ENCODE peak calls at places on chromosomes 5 and 9, in four cellular contexts. One of them, this sample, is unnamed.

GRCh38 chr9:114487607-114488300 is 17.5 kb downstream of the WHRN start:
- DNase-seq in Caki2: peak
- DNase-seq in RKO: peak
- DNase-seq in GM12865: peak
- DNase-seq in this sample: peak

GRCh38 chr9:113588936-113589335 is 125.4 kb downstream of the RGS3 start:
- DNase-seq in RKO: no peak
- DNase-seq in GM12865: no peak
- DNase-seq in Caki2: no peak
- DNase-seq in this sample: no peak

GRCh38 chr5:50667079-50667652 is 729 bp downstream of the PARP8 start:
- DNase-seq in Caki2: peak
- DNase-seq in RKO: peak
- DNase-seq in GM12865: peak
- DNase-seq in this sample: peak

GRCh38 chr5:66989781-66990180 is 206.8 kb downstream of the CD180 start:
- DNase-seq in RKO: no peak
- DNase-seq in Caki2: no peak
- DNase-seq in GM12865: no peak
- DNase-seq in this sample: no peak

GRCh38 chr9:129949821-129950220 is 93.2 kb downstream of the FNBP1 start:
- DNase-seq in GM12865: no peak
- DNase-seq in Caki2: no peak
- DNase-seq in RKO: no peak
- DNase-seq in this sample: no peak

GRCh38 chr9:135480071-135480941 is 724 bp downstream of the PPP1R26 start:
- DNase-seq in GM12865: no peak
- DNase-seq in RKO: peak
- DNase-seq in Caki2: peak
- DNase-seq in this sample: no peak

GRCh38 chr5:106862450-106863193 is 808.1 kb downstream of the EFNA5 start:
- DNase-seq in GM12865: peak
- DNase-seq in RKO: no peak
- DNase-seq in Caki2: peak
- DNase-seq in this sample: no peak

GRCh38 chr5:36581070-36581469 is 25.3 kb upstream of the SLC1A3 start:
- DNase-seq in RKO: no peak
- DNase-seq in GM12865: no peak
- DNase-seq in Caki2: no peak
- DNase-seq in this sample: no peak

GRCh38 chr9:97938081-97938644 is at the start of gene HEMGN:
- DNase-seq in GM12865: peak
- DNase-seq in RKO: no peak
- DNase-seq in Caki2: no peak
- DNase-seq in this sample: no peak

GRCh38 chr9:34899535-34900158 is 58.4 kb upstream of the PHF24 start:
- DNase-seq in Caki2: peak
- DNase-seq in GM12865: peak
- DNase-seq in RKO: peak
- DNase-seq in this sample: peak

GRCh38 chr5:57692582-57693487 is 210.2 kb upstream of the ACTBL2 start:
- DNase-seq in Caki2: peak
- DNase-seq in GM12865: peak
- DNase-seq in RKO: peak
- DNase-seq in this sample: no peak